ENCODE peak calls at places on chromosomes 5 and 9, in four cellular contexts. One of them, this sample, is unnamed.

GRCh38 chr9:113857875-113858274 is 18.2 kb upstream of the ZNF618 start:
- DNase-seq in astrocyte: peak
- DNase-seq in HuH-7.5: no peak
- DNase-seq in iPS-NIHi11: peak
- DNase-seq in this sample: peak

GRCh38 chr9:3887798-3888495 is 362.1 kb upstream of the RFX3 start:
- DNase-seq in astrocyte: no peak
- DNase-seq in HuH-7.5: no peak
- DNase-seq in iPS-NIHi11: no peak
- DNase-seq in this sample: no peak

GRCh38 chr9:131943397-131943796 is 136.3 kb downstream of the MED27 start:
- DNase-seq in astrocyte: peak
- DNase-seq in HuH-7.5: no peak
- DNase-seq in iPS-NIHi11: no peak
- DNase-seq in this sample: no peak

GRCh38 chr5:158017433-158017832 is 158.5 kb upstream of the CLINT1 start:
- DNase-seq in astrocyte: no peak
- DNase-seq in HuH-7.5: no peak
- DNase-seq in iPS-NIHi11: no peak
- DNase-seq in this sample: peak

GRCh38 chr5:123209163-123210013 is 120.3 kb downstream of the PRDM6 start:
- DNase-seq in astrocyte: peak
- DNase-seq in HuH-7.5: no peak
- DNase-seq in iPS-NIHi11: no peak
- DNase-seq in this sample: no peak

GRCh38 chr9:82682431-82682830 is 380.5 kb downstream of the RASEF start:
- DNase-seq in astrocyte: no peak
- DNase-seq in HuH-7.5: no peak
- DNase-seq in iPS-NIHi11: no peak
- DNase-seq in this sample: no peak

GRCh38 chr9:31137151-31137849 is 1247.1 kb upstream of the ACO1 start:
- DNase-seq in astrocyte: peak
- DNase-seq in HuH-7.5: no peak
- DNase-seq in iPS-NIHi11: peak
- DNase-seq in this sample: no peak

GRCh38 chr5:122500245-122501086 is 188.4 kb downstream of the SNCAIP start:
- DNase-seq in astrocyte: peak
- DNase-seq in HuH-7.5: no peak
- DNase-seq in iPS-NIHi11: peak
- DNase-seq in this sample: peak

GRCh38 chr5:71932649-71933338 is 174.5 kb upstream of the MAP1B start:
- DNase-seq in astrocyte: peak
- DNase-seq in HuH-7.5: peak
- DNase-seq in iPS-NIHi11: peak
- DNase-seq in this sample: peak

GRCh38 chr9:10366171-10366779 is 246.5 kb downstream of the PTPRD start:
- DNase-seq in astrocyte: peak
- DNase-seq in HuH-7.5: no peak
- DNase-seq in iPS-NIHi11: peak
- DNase-seq in this sample: peak

GRCh38 chr5:123776761-123777160 is 264.8 kb downstream of the CSNK1G3 start:
- DNase-seq in astrocyte: peak
- DNase-seq in HuH-7.5: no peak
- DNase-seq in iPS-NIHi11: no peak
- DNase-seq in this sample: no peak

GRCh38 chr9:107778666-107779065 is 289.1 kb upstream of the KLF4 start:
- DNase-seq in astrocyte: no peak
- DNase-seq in HuH-7.5: no peak
- DNase-seq in iPS-NIHi11: no peak
- DNase-seq in this sample: no peak

GRCh38 chr5:57802131-57802530 is 319.5 kb upstream of the ACTBL2 start:
- DNase-seq in astrocyte: peak
- DNase-seq in HuH-7.5: no peak
- DNase-seq in iPS-NIHi11: no peak
- DNase-seq in this sample: no peak

This sample was measured in neural progenitor cell.